ENCODE peak calls at places on chromosome 2, in nine cellular contexts. B, S, Q, W, P, T, H, Y and U are unnamed samples.

GRCh38 chr2:16626497-16626896 is 39.1 kb downstream of the CYRIA start:
- DNase-seq in B (peak), S (peak), Q (no peak), W (no peak), P (no peak), T (no peak), H (no peak), Y (no peak), U (no peak)

GRCh38 chr2:138421971-138422335 is 79.6 kb upstream of the SPOPL start:
- DNase-seq in B (peak), S (peak), Q (peak), W (peak), P (no peak), T (no peak), H (peak), Y (no peak), U (peak)

GRCh38 chr2:133892352-133892913 is 324.2 kb upstream of the NCKAP5 start:
- DNase-seq in B (no peak), S (no peak), Q (no peak), W (no peak), P (no peak), T (no peak), H (no peak), Y (no peak), U (no peak)

GRCh38 chr2:25608718-25609117 is 64.7 kb downstream of the DTNB start:
- DNase-seq in B (no peak), S (no peak), Q (no peak), W (no peak), P (no peak), T (no peak), H (no peak), Y (no peak), U (no peak)

GRCh38 chr2:152766908-152767307 is 48.5 kb downstream of the ARL6IP6 start:
- DNase-seq in B (peak), S (peak), Q (no peak), W (no peak), P (no peak), T (no peak), H (peak), Y (no peak), U (no peak)

GRCh38 chr2:223835701-223836532 is 1.5 kb downstream of the AP1S3 start:
- DNase-seq in B (no peak), S (no peak), Q (no peak), W (no peak), P (peak), T (no peak), H (no peak), Y (no peak), U (no peak)

GRCh38 chr2:119795309-119796303 is 35.9 kb downstream of the PTPN4 start:
- DNase-seq in B (no peak), S (no peak), Q (no peak), W (no peak), P (no peak), T (no peak), H (no peak), Y (no peak), U (no peak)

GRCh38 chr2:201406077-201406662 is 45.1 kb downstream of the TRAK2 start:
- DNase-seq in B (peak), S (peak), Q (no peak), W (no peak), P (peak), T (peak), H (peak), Y (no peak), U (no peak)

GRCh38 chr2:231932985-231933915 is 7.1 kb upstream of the NPPC start:
- DNase-seq in B (no peak), S (no peak), Q (no peak), W (no peak), P (no peak), T (no peak), H (no peak), Y (no peak), U (no peak)

GRCh38 chr2:60530228-60530627 is 23.2 kb downstream of the BCL11A start:
- DNase-seq in B (no peak), S (no peak), Q (no peak), W (no peak), P (no peak), T (no peak), H (no peak), Y (no peak), U (no peak)

GRCh38 chr2:154368148-154368547 is 330.3 kb upstream of the KCNJ3 start:
- DNase-seq in B (no peak), S (peak), Q (no peak), W (no peak), P (no peak), T (no peak), H (no peak), Y (no peak), U (no peak)

GRCh38 chr2:127413782-127414743 is 4.2 kb upstream of the PROC start:
- DNase-seq in B (peak), S (peak), Q (no peak), W (no peak), P (no peak), T (no peak), H (peak), Y (no peak), U (no peak)

GRCh38 chr2:30358351-30358750 is 88.7 kb upstream of the LCLAT1 start:
- DNase-seq in B (no peak), S (no peak), Q (no peak), W (no peak), P (no peak), T (no peak), H (no peak), Y (no peak), U (no peak)

GRCh38 chr2:201931955-201932354 is 101.7 kb upstream of the FZD7 start:
- DNase-seq in B (peak), S (peak), Q (no peak), W (no peak), P (no peak), T (no peak), H (peak), Y (no peak), U (no peak)

GRCh38 chr2:138500592-138501426 is 761 bp upstream of the SPOPL start:
- DNase-seq in B (no peak), S (no peak), Q (no peak), W (no peak), P (no peak), T (peak), H (no peak), Y (no peak), U (no peak)

GRCh38 chr2:168935810-168936581 is 34.9 kb downstream of the G6PC2 start:
- DNase-seq in B (peak), S (peak), Q (no peak), W (no peak), P (peak), T (no peak), H (no peak), Y (peak), U (peak)

GRCh38 chr2:83587309-83587708 is 871.8 kb downstream of the SUCLG1 start:
- DNase-seq in B (no peak), S (no peak), Q (no peak), W (no peak), P (no peak), T (peak), H (no peak), Y (no peak), U (peak)

GRCh38 chr2:191593622-191594416 is 84.1 kb upstream of the NABP1 start:
- DNase-seq in B (peak), S (peak), Q (peak), W (peak), P (no peak), T (no peak), H (peak), Y (no peak), U (no peak)

GRCh38 chr2:202378661-202379338 is 2.7 kb downstream of the BMPR2 start:
- DNase-seq in B (no peak), S (no peak), Q (no peak), W (no peak), P (no peak), T (peak), H (no peak), Y (no peak), U (no peak)

GRCh38 chr2:173997269-173997668 is 32.1 kb upstream of the SP3 start:
- DNase-seq in B (peak), S (peak), Q (no peak), W (no peak), P (peak), T (peak), H (no peak), Y (no peak), U (no peak)

GRCh38 chr2:96150007-96150406 is 4.8 kb upstream of the DUSP2 start:
- DNase-seq in B (no peak), S (no peak), Q (no peak), W (no peak), P (no peak), T (no peak), H (no peak), Y (no peak), U (no peak)

GRCh38 chr2:177296047-177296446 is 31.5 kb upstream of the NFE2L2 start:
- DNase-seq in B (peak), S (peak), Q (no peak), W (no peak), P (peak), T (peak), H (no peak), Y (peak), U (no peak)

GRCh38 chr2:217367464-217367863 is 507.6 kb upstream of the TNP1 start:
- DNase-seq in B (no peak), S (no peak), Q (no peak), W (no peak), P (no peak), T (no peak), H (peak), Y (no peak), U (no peak)

GRCh38 chr2:88114821-88115220 is 13.0 kb downstream of the FABP1 start:
- DNase-seq in B (no peak), S (no peak), Q (no peak), W (no peak), P (no peak), T (no peak), H (no peak), Y (no peak), U (no peak)

GRCh38 chr2:207035855-207036254 is 96.5 kb downstream of the CPO start:
- DNase-seq in B (peak), S (no peak), Q (no peak), W (no peak), P (no peak), T (no peak), H (no peak), Y (no peak), U (no peak)

GRCh38 chr2:239926587-239927234 is 98.4 kb downstream of the NDUFA10 start:
- DNase-seq in B (no peak), S (peak), Q (no peak), W (no peak), P (peak), T (no peak), H (no peak), Y (no peak), U (no peak)

GRCh38 chr2:121689356-121689755 is 40.1 kb upstream of the CLASP1 start:
- DNase-seq in B (peak), S (peak), Q (no peak), W (no peak), P (peak), T (no peak), H (peak), Y (peak), U (peak)

GRCh38 chr2:5562865-5563264 is 129.3 kb upstream of the SOX11 start:
- DNase-seq in B (no peak), S (no peak), Q (no peak), W (no peak), P (no peak), T (no peak), H (no peak), Y (no peak), U (no peak)

GRCh38 chr2:118169359-118170005 is 81.2 kb downstream of the INSIG2 start:
- DNase-seq in B (no peak), S (no peak), Q (no peak), W (no peak), P (no peak), T (no peak), H (no peak), Y (no peak), U (peak)